ENCODE peak calls at places on chromosomes 1 and 21, in seven cellular contexts. Y is Right ventricle myocardium superior; Z is AG09319; L is CD4-positive, CD25-positive, alpha-beta regulatory T cell; J is activated T-cell treated with anti-CD3 and anti-CD28 coated beads, Interleukin-2, amount 50 U/mL, for 4 hours; M is endothelial cell; Q is PC-3. A is an unnamed sample.

GRCh38 chr1:17274186-17275170 is 25.6 kb downstream of the PADI3 start:
- DNase-seq in L (no peak), M (peak; percentile 75), Z (no peak), Q (peak; percentile 65), J (no peak), Y (peak; percentile 56), A (peak; percentile 78)

GRCh38 chr1:70331962-70332361 is 22.6 kb downstream of the ANKRD13C start:
- DNase-seq in Y (no peak), M (no peak), L (no peak), Z (no peak), Q (peak; percentile 76), J (no peak), A (no peak)

GRCh38 chr1:59180715-59181114 is 116.2 kb upstream of the FGGY start:
- DNase-seq in Q (no peak), Y (no peak), M (no peak), J (no peak), Z (no peak), L (no peak), A (no peak)

GRCh38 chr1:201566933-201567801 is 28.2 kb downstream of the NAV1 start:
- DNase-seq in M (no peak), J (no peak), L (no peak), Z (no peak), Q (no peak), Y (no peak), A (no peak)

GRCh38 chr21:26674324-26674723 is 101.2 kb upstream of the CYYR1 start:
- DNase-seq in Y (no peak), M (no peak), L (no peak), J (no peak), Z (no peak), Q (no peak), A (peak; percentile 27)

GRCh38 chr1:222247081-222247480 is 300.8 kb downstream of the HHIPL2 start:
- DNase-seq in J (no peak), L (no peak), Z (no peak), M (no peak), Q (no peak), Y (no peak), A (no peak)

GRCh38 chr1:93616996-93617669 is 64.5 kb downstream of the BCAR3 start:
- DNase-seq in J (no peak), Y (peak; percentile 68), L (no peak), Q (no peak), Z (no peak), M (no peak), A (no peak)

GRCh38 chr1:209653915-209654351 is 1.7 kb upstream of the LAMB3 start:
- DNase-seq in M (no peak), Q (no peak), J (no peak), L (no peak), Y (no peak), Z (no peak), A (no peak)

GRCh38 chr1:185969524-185969991 is 235.4 kb downstream of the HMCN1 start:
- DNase-seq in L (no peak), Q (peak; percentile 48), Z (no peak), M (no peak), Y (no peak), J (no peak), A (no peak)

GRCh38 chr1:30911061-30911954 is 2.8 kb upstream of the SDC3 start:
- DNase-seq in J (peak; percentile 32), M (peak; percentile 81), L (no peak), Q (peak; percentile 80), Z (peak; percentile 68), Y (peak; percentile 93), A (peak; percentile 90)

GRCh38 chr1:108643492-108644333 is 17.2 kb downstream of the HENMT1 start:
- DNase-seq in J (peak; percentile 37), M (no peak), Z (peak; percentile 58), Q (peak; percentile 75), L (peak; percentile 30), Y (no peak), A (no peak)

A was measured in H9.